ENCODE peak calls at places on chromosomes 4 and X, in four cellular contexts. B is A549, V is K562, O is GM12878. H is an unnamed sample.

GRCh38 chr4:8869002-8869878 is 2.4 kb downstream of the HMX1 start:
- DNase-seq in O (no peak), B (no peak), V (no peak), H (no peak)

GRCh38 chr4:63663870-63664269 is 745.4 kb downstream of the TECRL start:
- DNase-seq in V (no peak), B (no peak), O (peak), H (no peak)

GRCh38 chr4:94849901-94850300 is 92.1 kb downstream of the BMPR1B start:
- DNase-seq in O (no peak), B (no peak), V (no peak), H (no peak)

GRCh38 chrX:136880003-136880451 is 498 bp downstream of the RBMX start:
- DNase-seq in V (peak), B (peak), O (no peak), H (no peak)

GRCh38 chrX:1453390-1453783 is 678 bp upstream of the ASMTL start:
- DNase-seq in V (no peak), B (no peak), O (no peak), H (no peak)

GRCh38 chrX:133350751-133351150 is 64.5 kb downstream of the GPC4 start:
- DNase-seq in V (no peak), B (no peak), O (no peak), H (no peak)

GRCh38 chr4:153081181-153081580 is 123.1 kb upstream of the TRIM2 start:
- DNase-seq in V (no peak), B (no peak), O (no peak), H (no peak)

GRCh38 chr4:14566518-14566917 is 435.8 kb upstream of the CPEB2 start:
- DNase-seq in O (no peak), B (no peak), V (no peak), H (no peak)

GRCh38 chr4:111991797-111992196 is 153.5 kb upstream of the FAM241A start:
- DNase-seq in B (peak), O (peak), V (no peak), H (no peak)

GRCh38 chr4:150401083-150401687 is 180.8 kb upstream of the MAB21L2 start:
- DNase-seq in O (no peak), B (no peak), V (no peak), H (no peak)

DNA sequence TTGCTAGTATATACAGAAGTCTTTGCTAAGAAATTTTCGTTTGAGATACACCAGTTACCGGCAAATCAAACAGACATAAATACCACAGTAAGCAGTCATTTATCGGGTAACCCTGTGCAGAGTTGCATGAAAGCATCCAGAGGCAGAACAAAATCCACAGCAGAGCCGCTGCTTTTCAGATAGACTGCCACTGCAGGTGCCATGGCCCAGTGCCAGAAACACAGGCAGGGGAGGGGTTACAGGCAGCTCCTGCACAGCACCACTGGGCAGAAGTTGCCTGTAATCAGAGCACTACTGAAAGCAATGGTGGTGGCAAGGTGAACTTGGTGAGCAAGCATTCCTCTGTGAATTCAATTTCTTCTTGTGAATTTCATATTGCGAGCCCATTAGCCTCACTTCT is 179.0 kb upstream of the MAB21L2 start:
- DNase-seq in V (peak), O (no peak), B (no peak), H (no peak)
- TF ChIP-seq MYC in V (no peak), O (no peak), B (no peak), H (no peak)

GRCh38 chrX:148942754-148943153 is 442.3 kb downstream of the AFF2 start:
- DNase-seq in B (no peak), V (no peak), O (no peak), H (no peak)

GRCh38 chrX:148947399-148948025 is 447.1 kb downstream of the AFF2 start:
- DNase-seq in V (no peak), B (no peak), O (no peak), H (no peak)
- TF ChIP-seq RFX5 in V (no peak), B (no peak), O (no peak), H (no peak)

DNA sequence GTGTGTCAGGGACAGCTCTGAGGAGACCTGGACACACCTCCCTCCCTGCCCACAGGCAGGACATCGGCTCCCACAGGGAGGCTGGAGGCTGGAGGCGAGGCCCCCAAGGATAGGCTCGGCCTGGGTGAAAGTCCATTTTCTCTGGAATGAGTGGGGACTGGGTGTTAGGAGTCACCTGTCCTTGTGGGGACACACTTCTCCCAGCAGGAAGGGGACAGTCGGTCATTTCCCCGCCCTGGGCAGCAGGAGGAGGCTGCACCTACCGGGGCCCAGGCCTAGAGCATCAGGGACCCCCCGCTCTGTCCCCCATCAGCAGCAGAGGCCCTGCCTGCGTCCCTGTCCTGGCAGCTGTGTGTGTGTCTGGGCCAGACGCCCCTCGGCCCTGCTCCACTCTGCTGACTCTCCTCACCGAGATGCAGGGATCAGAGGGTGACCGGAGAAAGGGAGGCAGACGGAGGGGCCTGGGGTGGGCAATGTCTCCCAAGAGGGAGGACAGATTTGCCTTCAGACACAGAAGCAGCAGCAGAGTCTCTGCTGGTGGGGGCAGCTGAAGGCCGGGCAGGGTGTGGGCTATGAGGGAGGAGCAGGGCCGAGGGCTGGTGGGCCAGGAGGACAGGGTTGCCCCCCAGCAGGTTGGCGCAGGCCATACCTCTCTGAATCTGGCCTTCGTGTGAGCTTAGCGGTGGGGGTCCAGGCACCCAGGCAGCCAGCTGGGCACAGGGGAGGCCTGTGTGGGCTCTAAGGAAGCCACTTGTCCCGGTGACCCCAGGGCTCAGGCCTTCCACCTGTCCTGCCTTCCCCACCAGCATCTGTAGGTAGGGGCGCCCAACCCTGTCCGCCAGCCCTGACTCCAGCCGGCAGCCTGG is 125.7 kb upstream of the NKX1-1 start:
- DNase-seq in V (no peak), B (no peak), O (no peak), H (no peak)
- TF ChIP-seq CEBPB in V (no peak), B (no peak), O (no peak), H (no peak)

GRCh38 chr4:98386-98785 is 25.9 kb upstream of the ZNF718 start:
- DNase-seq in B (no peak), O (no peak), V (no peak), H (no peak)

GRCh38 chr4:99863-100262 is 24.4 kb upstream of the ZNF718 start:
- DNase-seq in O (no peak), V (no peak), B (peak), H (no peak)
- TF ChIP-seq MYC in O (no peak), V (no peak), B (no peak), H (no peak)

GRCh38 chr4:22692736-22693135 is at the start of gene GBA3:
- DNase-seq in B (no peak), O (no peak), V (no peak), H (no peak)
- TF ChIP-seq RFX5 in B (no peak), O (no peak), V (no peak), H (no peak)

H was measured in HepG2.